ENCODE peak calls at places on chromosomes 4 and X, in nine cellular contexts. K, O, L, C, S, Y, D, T and A are unnamed samples.

GRCh38 chr4:40255722-40256281 is 59.0 kb downstream of the RHOH start:
- DNase-seq in T (no peak), L (peak; percentile 83), K (peak; percentile 70), S (no peak), C (peak; percentile 16), Y (no peak), D (no peak), O (peak; percentile 96), A (peak; percentile 96)

GRCh38 chr4:769511-769910 is 56.4 kb downstream of the CPLX1 start:
- DNase-seq in O (no peak), C (no peak), S (no peak), K (no peak), D (no peak), T (no peak), Y (peak; percentile 15), L (no peak), A (no peak)

GRCh38 chr4:80015407-80016189 is 57.4 kb downstream of the ANTXR2 start:
- DNase-seq in C (no peak), D (no peak), T (no peak), S (no peak), O (no peak), L (no peak), Y (no peak), K (no peak), A (no peak)

GRCh38 chr4:119041951-119042560 is 93.6 kb upstream of the MYOZ2 start:
- DNase-seq in K (peak; percentile 67), Y (no peak), D (peak; percentile 7), O (peak; percentile 92), S (peak; percentile 82), C (peak; percentile 27), L (peak; percentile 79), T (peak; percentile 64), A (peak; percentile 88)

GRCh38 chr4:78032446-78032845 is 24.7 kb upstream of the FRAS1 start:
- DNase-seq in O (no peak), Y (no peak), S (no peak), C (no peak), D (peak; percentile 1), L (no peak), K (no peak), T (no peak), A (no peak)

GRCh38 chr4:34271479-34272355 is 1972.6 kb downstream of the ARAP2 start:
- DNase-seq in T (no peak), L (no peak), Y (no peak), O (no peak), C (no peak), S (no peak), D (no peak), K (no peak), A (no peak)

GRCh38 chrX:105975382-105975781 is 63.1 kb downstream of the SERPINA7 start:
- DNase-seq in C (no peak), K (no peak), T (no peak), O (peak; percentile 40), Y (no peak), L (peak; percentile 11), S (peak; percentile 32), D (no peak), A (peak; percentile 0)

GRCh38 chr4:176238157-176238608 is 30.8 kb downstream of the ASB5 start:
- DNase-seq in L (no peak), D (no peak), T (no peak), O (peak; percentile 81), S (no peak), C (no peak), Y (no peak), K (peak; percentile 7), A (peak; percentile 97)

GRCh38 chr4:3340703-3341088 is 47.9 kb downstream of the RGS12 start:
- DNase-seq in T (no peak), L (no peak), O (no peak), C (no peak), K (no peak), D (peak; percentile 86), Y (peak; percentile 79), S (no peak), A (no peak)

GRCh38 chrX:39896951-39897740 is 200.6 kb downstream of the BCOR start:
- DNase-seq in S (peak; percentile 15), T (no peak), C (no peak), Y (peak; percentile 78), D (no peak), K (no peak), L (no peak), O (peak; percentile 57), A (peak; percentile 72)

GRCh38 chrX:146934256-146934655 is 119.7 kb upstream of the CXorf51A start:
- DNase-seq in K (no peak), D (no peak), L (no peak), Y (no peak), C (peak; percentile 21), T (no peak), S (peak; percentile 14), O (no peak), A (no peak)

GRCh38 chr4:113469926-113470325 is 291.6 kb downstream of the CAMK2D start:
- DNase-seq in L (no peak), T (no peak), C (no peak), S (no peak), O (no peak), D (no peak), Y (no peak), K (no peak), A (no peak)

GRCh38 chr4:2938906-2939305 is 24.3 kb downstream of the NOP14 start:
- DNase-seq in K (no peak), D (no peak), C (peak; percentile 42), Y (peak; percentile 14), L (no peak), O (no peak), T (no peak), S (no peak), A (no peak)

GRCh38 chr4:24704152-24704551 is 91.2 kb upstream of the SOD3 start:
- DNase-seq in O (no peak), Y (no peak), C (no peak), K (no peak), D (no peak), L (no peak), T (no peak), S (no peak), A (no peak)

GRCh38 chr4:55030606-55031005 is 94.8 kb downstream of the KDR start:
- DNase-seq in O (no peak), L (no peak), S (no peak), C (no peak), D (no peak), Y (no peak), K (no peak), T (no peak), A (no peak)

GRCh38 chrX:21996872-21997271 is 35.3 kb upstream of the PHEX start:
- DNase-seq in C (peak; percentile 74), L (no peak), O (peak; percentile 79), Y (no peak), T (no peak), S (peak; percentile 67), D (no peak), K (peak; percentile 33), A (peak; percentile 64)

GRCh38 chrX:15674514-15674898 is 9.9 kb upstream of the CLTRN start:
- DNase-seq in T (peak; percentile 84), O (peak; percentile 94), K (peak; percentile 94), S (peak; percentile 81), D (no peak), C (peak; percentile 87), Y (peak; percentile 97), L (peak; percentile 88), A (peak; percentile 98)

GRCh38 chrX:141701081-141701480 is 2.5 kb upstream of the SPANXD start:
- DNase-seq in D (no peak), C (no peak), S (no peak), T (no peak), K (no peak), Y (no peak), O (peak; percentile 14), L (no peak), A (no peak)

GRCh38 chrX:108537005-108537404 is 97.4 kb downstream of the COL4A5 start:
- DNase-seq in C (peak; percentile 18), T (peak; percentile 7), S (peak; percentile 36), O (peak; percentile 68), D (no peak), Y (no peak), K (peak; percentile 62), L (peak; percentile 37), A (peak; percentile 61)

GRCh38 chr4:3443750-3444309 is 2.1 kb downstream of the HGFAC start:
- DNase-seq in L (no peak), Y (peak; percentile 45), S (no peak), O (no peak), T (no peak), C (no peak), K (no peak), D (no peak), A (no peak)

GRCh38 chrX:68114573-68115199 is 318.6 kb downstream of the OPHN1 start:
- DNase-seq in D (no peak), C (peak; percentile 82), L (peak; percentile 3), T (no peak), S (peak; percentile 76), Y (no peak), O (peak; percentile 13), K (peak; percentile 42), A (peak; percentile 27)

GRCh38 chrX:148070504-148070877 is 89.4 kb downstream of the FMR1NB start:
- DNase-seq in T (no peak), C (no peak), S (no peak), O (peak; percentile 0), K (no peak), L (no peak), D (no peak), Y (no peak), A (no peak)

GRCh38 chrX:9677098-9677739 is 88.4 kb downstream of the GPR143 start:
- DNase-seq in S (no peak), L (no peak), O (peak; percentile 14), D (no peak), T (no peak), C (peak; percentile 82), K (no peak), Y (no peak), A (peak; percentile 33)